ENCODE peak calls at places on chromosome 11, in six cellular contexts. K is activated B cell treated with CpG ODN at 0.5 μM for 24 hours, N is heart left ventricle, R is breast epithelium, Q is right atrium auricular region, E is tibial nerve. J is an unnamed sample.

GRCh38 chr11:117273550-117274289 is 17.4 kb upstream of the BACE1-AS start:
- DNase-seq in K (no peak), N (no peak), R (no peak), Q (no peak), E (no peak), J (no peak)

GRCh38 chr11:119513806-119514170 is 90.8 kb upstream of the THY1 start:
- DNase-seq in K (no peak), N (no peak), R (no peak), Q (no peak), E (no peak), J (no peak)

GRCh38 chr11:1460994-1461805 is 25.4 kb downstream of the MOB2 start:
- DNase-seq in K (no peak), N (no peak), R (no peak), Q (no peak), E (no peak), J (no peak)

GRCh38 chr11:66020618-66021357 is 5.5 kb downstream of the CATSPER1 start:
- DNase-seq in K (no peak), N (no peak), R (no peak), Q (no peak), E (no peak), J (peak)

GRCh38 chr11:76670475-76671235 is at the start of gene LRRC32:
- DNase-seq in K (no peak), N (peak), R (no peak), Q (no peak), E (peak), J (peak)

GRCh38 chr11:3796796-3797328 is 492 bp downstream of the NUP98 start:
- DNase-seq in K (no peak), N (no peak), R (peak), Q (no peak), E (no peak), J (no peak)

GRCh38 chr11:130390071-130390758 is 38.2 kb downstream of the ADAMTS8 start:
- DNase-seq in K (no peak), N (no peak), R (no peak), Q (no peak), E (no peak), J (no peak)

GRCh38 chr11:134560066-134560465 is 148.0 kb upstream of the B3GAT1 start:
- DNase-seq in K (no peak), N (no peak), R (no peak), Q (peak), E (no peak), J (peak)

GRCh38 chr11:10211470-10211869 is 82.5 kb downstream of the SBF2 start:
- DNase-seq in K (no peak), N (no peak), R (no peak), Q (no peak), E (no peak), J (no peak)

GRCh38 chr11:111391328-111392124 is 12.5 kb upstream of the POU2AF1 start:
- DNase-seq in K (no peak), N (no peak), R (no peak), Q (no peak), E (no peak), J (no peak)

GRCh38 chr11:130449996-130450419 is 1.6 kb downstream of the ADAMTS15 start:
- DNase-seq in K (no peak), N (peak), R (peak), Q (peak), E (peak), J (no peak)

GRCh38 chr11:118151421-118151820 is 1.2 kb downstream of the SCN4B start:
- DNase-seq in K (no peak), N (no peak), R (no peak), Q (no peak), E (no peak), J (no peak)

GRCh38 chr11:79160786-79161403 is 279.9 kb downstream of the TENM4 start:
- DNase-seq in K (no peak), N (no peak), R (no peak), Q (no peak), E (no peak), J (no peak)

GRCh38 chr11:21814169-21814568 is 378.7 kb upstream of the ANO5 start:
- DNase-seq in K (no peak), N (no peak), R (no peak), Q (no peak), E (no peak), J (no peak)

GRCh38 chr11:35682230-35683195 is 19.9 kb downstream of the TRIM44 start:
- DNase-seq in K (no peak), N (no peak), R (no peak), Q (no peak), E (no peak), J (no peak)

GRCh38 chr11:69704508-69705245 is 855 bp upstream of the FGF19 start:
- DNase-seq in K (no peak), N (no peak), R (no peak), Q (no peak), E (no peak), J (no peak)

GRCh38 chr11:27934830-27935145 is 173.2 kb downstream of the KIF18A start:
- DNase-seq in K (no peak), N (no peak), R (no peak), Q (no peak), E (no peak), J (no peak)

GRCh38 chr11:58636587-58636986 is 14.1 kb downstream of the CNTF start:
- DNase-seq in K (no peak), N (no peak), R (no peak), Q (no peak), E (no peak), J (no peak)
- TF ChIP-seq CTCF in K (no peak), N (no peak), R (no peak), Q (no peak), E (no peak), J (no peak)

DNA sequence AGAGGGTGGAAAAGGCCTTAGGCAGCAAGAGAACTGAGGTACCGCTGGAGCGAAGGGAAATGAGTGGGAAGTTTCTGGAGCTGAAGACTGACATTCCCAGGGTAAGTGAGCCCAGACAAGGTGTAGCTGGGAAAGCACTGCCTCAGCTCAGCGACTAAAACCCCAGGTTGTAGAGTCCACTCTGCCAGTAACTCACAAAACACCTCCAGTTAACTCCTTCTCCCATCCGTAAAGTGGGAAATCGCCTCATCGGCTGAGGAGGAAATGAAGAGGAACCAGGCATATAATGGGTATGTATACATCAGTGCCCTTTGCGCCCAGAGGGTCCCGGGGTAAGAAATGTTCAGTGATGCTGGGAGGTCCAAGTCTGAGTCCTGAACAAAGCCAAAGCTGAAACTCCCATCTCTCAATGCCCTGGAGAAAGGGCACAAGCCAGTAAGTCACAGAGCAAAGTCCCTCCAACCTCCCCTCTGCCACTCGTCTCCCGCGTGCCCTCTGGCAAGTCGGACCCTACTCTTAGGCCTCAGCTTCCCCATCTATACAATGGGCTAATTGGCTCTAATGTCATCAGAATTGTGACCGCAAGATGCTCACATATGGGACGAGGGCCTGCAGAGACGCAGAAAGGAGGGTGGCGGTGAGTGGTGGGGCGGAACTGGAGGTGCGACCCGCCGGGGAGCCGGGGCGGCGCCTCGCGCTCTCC is 588 bp downstream of the VPS37C start:
- DNase-seq in K (no peak), N (no peak), R (no peak), Q (no peak), E (no peak), J (no peak)
- TF ChIP-seq CTCF in K (no peak), N (no peak), R (no peak), Q (no peak), E (no peak), J (no peak)

DNA sequence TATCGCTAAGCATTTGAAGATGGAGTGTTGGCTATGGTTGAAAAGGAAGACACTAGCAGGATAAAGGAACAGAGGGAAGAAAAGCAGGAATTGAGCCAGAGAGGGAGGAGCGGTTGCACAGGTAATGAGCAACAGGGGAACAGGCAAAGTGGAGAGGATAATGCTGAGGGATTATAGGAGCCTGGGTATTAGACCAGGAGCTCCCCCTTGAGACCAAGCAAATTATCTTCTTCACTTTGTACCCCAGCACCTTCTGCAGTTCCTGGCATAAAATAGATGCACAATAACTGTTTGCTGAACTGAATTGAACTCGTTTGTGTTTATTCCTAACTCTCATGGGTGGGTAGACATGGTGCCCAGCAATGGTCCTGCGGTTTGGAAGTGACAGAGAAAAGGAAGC is 54.6 kb upstream of the OR5P2 start:
- DNase-seq in K (no peak), N (no peak), R (no peak), Q (no peak), E (no peak), J (no peak)
- TF ChIP-seq CTCF in K (no peak), N (no peak), R (no peak), Q (no peak), E (no peak), J (no peak)

DNA sequence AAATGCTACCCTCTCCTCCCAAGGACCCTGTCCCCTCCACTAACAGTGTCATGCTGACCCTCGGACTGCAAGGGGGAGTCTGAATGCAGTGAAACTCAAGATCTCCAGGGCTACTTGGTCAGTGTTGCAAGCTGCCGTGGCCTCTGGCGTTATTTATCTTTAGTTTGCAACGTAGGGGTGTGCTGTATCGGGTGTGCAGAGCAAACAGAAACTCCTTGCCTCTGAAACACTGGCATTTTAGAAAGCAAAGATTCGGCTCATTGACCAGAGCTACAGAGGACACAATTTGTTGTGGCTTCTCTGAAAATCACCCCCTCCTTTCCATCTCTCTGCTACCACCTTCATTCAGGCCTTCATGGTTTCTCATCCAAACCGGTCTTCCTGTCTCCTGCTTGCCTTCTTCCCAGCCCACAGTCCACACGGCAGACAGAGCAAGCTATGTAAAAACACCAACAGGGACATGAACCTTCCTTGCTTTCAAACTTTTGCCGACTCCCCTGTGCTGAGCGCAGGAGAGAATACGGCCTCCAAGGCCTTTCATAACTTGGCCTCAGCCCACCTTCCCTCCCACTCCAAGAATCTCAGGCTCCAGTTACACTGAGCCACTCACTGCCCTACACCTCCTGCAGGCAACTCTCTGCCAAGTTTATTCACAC is 14.9 kb downstream of the FZD4 start:
- DNase-seq in K (no peak), N (peak), R (peak), Q (no peak), E (peak), J (no peak)
- TF ChIP-seq CTCF in K (no peak), N (no peak), R (peak), Q (no peak), E (no peak), J (no peak)

GRCh38 chr11:44057340-44057739 is 8.7 kb upstream of the ACCS start:
- DNase-seq in K (no peak), N (no peak), R (no peak), Q (no peak), E (no peak), J (no peak)
- TF ChIP-seq CTCF in K (no peak), N (no peak), R (no peak), Q (no peak), E (no peak), J (no peak)

GRCh38 chr11:46362146-46363030 is 15.1 kb downstream of the DGKZ start:
- DNase-seq in K (no peak), N (peak), R (no peak), Q (no peak), E (no peak), J (no peak)
- TF ChIP-seq CTCF in K (no peak), N (no peak), R (no peak), Q (no peak), E (no peak), J (no peak)

GRCh38 chr11:7353100-7353499 is 101.4 kb downstream of the SYT9 start:
- DNase-seq in K (peak), N (no peak), R (no peak), Q (no peak), E (no peak), J (no peak)
- TF ChIP-seq CTCF in K (no peak), N (peak), R (peak), Q (no peak), E (no peak), J (no peak)

GRCh38 chr11:19954899-19955298 is 205.4 kb downstream of the DBX1 start:
- DNase-seq in K (no peak), N (no peak), R (no peak), Q (no peak), E (no peak), J (no peak)

GRCh38 chr11:19952101-19952605 is 208.1 kb downstream of the DBX1 start:
- DNase-seq in K (no peak), N (no peak), R (no peak), Q (no peak), E (no peak), J (no peak)

GRCh38 chr11:19955660-19956059 is 204.6 kb downstream of the DBX1 start:
- DNase-seq in K (no peak), N (no peak), R (no peak), Q (no peak), E (no peak), J (no peak)

GRCh38 chr11:19953342-19953741 is 206.9 kb downstream of the DBX1 start:
- DNase-seq in K (no peak), N (no peak), R (no peak), Q (no peak), E (no peak), J (no peak)

GRCh38 chr11:19953909-19954308 is 206.4 kb downstream of the DBX1 start:
- DNase-seq in K (no peak), N (no peak), R (no peak), Q (no peak), E (no peak), J (no peak)
- TF ChIP-seq CTCF in K (no peak), N (peak), R (peak), Q (peak), E (peak), J (no peak)

DNA sequence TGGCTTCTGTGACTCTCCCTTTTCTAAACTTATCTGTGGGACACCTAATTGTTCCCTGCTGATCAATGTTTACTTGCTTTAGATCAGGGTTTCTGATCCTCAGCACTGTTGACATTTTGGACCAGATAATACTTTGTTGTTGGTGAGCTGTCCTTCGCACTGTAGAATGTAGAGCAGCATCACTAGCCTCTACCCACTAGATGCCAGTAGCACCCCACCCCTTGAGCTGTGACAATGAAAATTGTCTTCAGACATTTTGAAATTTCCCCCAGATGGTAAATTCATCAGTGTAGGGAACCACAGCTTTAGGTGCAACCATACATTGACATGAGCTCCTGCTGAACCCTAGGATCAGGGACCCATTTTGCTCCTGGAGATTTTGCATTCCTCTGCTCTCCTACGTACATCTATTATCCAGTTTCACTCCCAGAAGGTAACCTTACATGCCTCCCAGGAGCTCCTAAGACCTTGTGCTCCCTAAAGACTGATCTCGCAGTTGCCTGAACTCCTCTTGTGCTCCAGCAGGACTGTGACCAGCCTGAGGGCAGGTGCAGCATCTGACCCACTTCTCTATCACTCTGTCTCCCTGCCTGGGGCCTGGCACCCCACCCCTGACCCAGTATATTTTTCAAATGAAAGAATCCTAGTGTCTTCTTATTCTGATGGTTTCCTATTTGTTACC is 107.8 kb downstream of the FAR1 start:
- DNase-seq in K (no peak), N (no peak), R (no peak), Q (no peak), E (no peak), J (no peak)
- TF ChIP-seq CTCF in K (no peak), N (peak), R (peak), Q (no peak), E (no peak), J (no peak)